ENCODE peak calls at places on chromosomes 1 and 21, in five cellular contexts. H, T, M, I and K are unnamed samples.

GRCh38 chr1:15341228-15341627 is 68.5 kb upstream of the EFHD2 start:
- DNase-seq in T (no peak), H (no peak), M (no peak), I (no peak), K (no peak)

GRCh38 chr21:43665879-43666278 is 6.5 kb downstream of the RRP1B start:
- DNase-seq in M (no peak), H (no peak), I (no peak), T (no peak), K (no peak)

GRCh38 chr1:93758842-93759515 is 77.3 kb upstream of the BCAR3 start:
- DNase-seq in T (no peak), I (no peak), M (no peak), H (peak), K (no peak)

GRCh38 chr1:31133368-31133767 is 67.9 kb upstream of the PUM1 start:
- DNase-seq in H (no peak), T (no peak), M (no peak), I (no peak), K (no peak)

GRCh38 chr1:66944330-66945274 is 19.8 kb downstream of the MIER1 start:
- DNase-seq in I (no peak), H (peak), M (peak), T (peak), K (no peak)

GRCh38 chr1:115838805-115839705 is 1.9 kb downstream of the NHLH2 start:
- DNase-seq in M (no peak), T (no peak), H (no peak), I (no peak), K (peak)

GRCh38 chr21:33682992-33683627 is 40.8 kb downstream of the ITSN1 start:
- DNase-seq in T (no peak), H (peak), I (no peak), M (no peak), K (no peak)

GRCh38 chr21:32412162-32412997 is at the start of gene EVA1C:
- DNase-seq in H (no peak), T (peak), M (peak), I (no peak), K (no peak)

GRCh38 chr1:94350350-94350924 is 67.8 kb upstream of the ABCD3 start:
- DNase-seq in T (no peak), H (peak), M (no peak), I (no peak), K (no peak)

GRCh38 chr1:14435368-14436023 is 163.0 kb upstream of the KAZN start:
- DNase-seq in H (no peak), T (no peak), I (no peak), M (no peak), K (no peak)

GRCh38 chr1:52237430-52237829 is 95.5 kb downstream of the ZFYVE9 start:
- DNase-seq in H (no peak), T (no peak), I (no peak), M (no peak), K (no peak)

GRCh38 chr1:93703649-93704048 is 22.0 kb upstream of the BCAR3 start:
- DNase-seq in H (peak), M (no peak), T (no peak), I (no peak), K (no peak)

GRCh38 chr1:217076902-217077301 is 353.7 kb upstream of the ESRRG start:
- DNase-seq in T (no peak), M (no peak), I (no peak), H (no peak), K (no peak)

GRCh38 chr1:93841771-93842170 is 37.2 kb downstream of the DNTTIP2 start:
- DNase-seq in T (no peak), I (no peak), M (no peak), H (no peak), K (no peak)

GRCh38 chr1:212699839-212700596 is at the start of gene BATF3:
- DNase-seq in T (peak), I (no peak), H (no peak), M (peak), K (no peak)

GRCh38 chr1:64171797-64172281 is 31.6 kb upstream of the UBE2U start:
- DNase-seq in M (no peak), T (no peak), H (no peak), I (no peak), K (no peak)

GRCh38 chr1:109823543-109824348 is 60.0 kb upstream of the EPS8L3 start:
- DNase-seq in M (peak), H (peak), I (no peak), T (no peak), K (no peak)

GRCh38 chr1:17684810-17685209 is 70.3 kb upstream of the ACTL8 start:
- DNase-seq in I (no peak), H (no peak), T (no peak), M (no peak), K (no peak)

GRCh38 chr1:2443285-2444137 is 31.1 kb upstream of the PEX10 start:
- DNase-seq in T (no peak), M (no peak), H (no peak), I (no peak), K (no peak)

GRCh38 chr1:198018529-198018928 is 101.4 kb downstream of the LHX9 start:
- DNase-seq in M (no peak), H (no peak), I (no peak), T (no peak), K (no peak)

GRCh38 chr1:43704838-43705237 is 2.5 kb upstream of the ST3GAL3 start:
- DNase-seq in H (no peak), M (no peak), T (no peak), I (no peak), K (no peak)

GRCh38 chr1:228172591-228173527 is 7.3 kb downstream of the IBA57 start:
- DNase-seq in M (peak), T (no peak), H (no peak), I (no peak), K (no peak)

GRCh38 chr1:27144349-27144748 is 10.6 kb downstream of the SLC9A1 start:
- DNase-seq in H (no peak), I (no peak), M (no peak), T (no peak), K (no peak)

GRCh38 chr1:198970919-198971318 is 332.1 kb downstream of the PTPRC start:
- DNase-seq in M (no peak), I (no peak), H (peak), T (no peak), K (no peak)

GRCh38 chr1:30908886-30909777 is 574 bp upstream of the SDC3 start:
- DNase-seq in T (no peak), H (no peak), I (no peak), M (peak), K (no peak)

GRCh38 chr1:155050560-155051341 is at the start of gene ADAM15:
- DNase-seq in I (no peak), H (peak), M (peak), T (peak), K (peak)

GRCh38 chr1:228293816-228294500 is 86.1 kb downstream of the OBSCN start:
- DNase-seq in H (no peak), I (no peak), M (no peak), T (no peak), K (no peak)

GRCh38 chr1:36557041-36558000 is 74.6 kb upstream of the CSF3R start:
- DNase-seq in T (no peak), H (no peak), M (no peak), I (no peak), K (no peak)

GRCh38 chr1:74467786-74468377 is 44.5 kb downstream of the LRRC53 start:
- DNase-seq in H (no peak), I (no peak), T (no peak), M (no peak), K (no peak)

GRCh38 chr1:9910080-9910424 is at the start of gene CTNNBIP1:
- DNase-seq in H (no peak), M (no peak), I (no peak), T (no peak), K (peak)

GRCh38 chr1:59262631-59263030 is 34.3 kb upstream of the FGGY start:
- DNase-seq in M (no peak), I (no peak), H (no peak), T (no peak), K (no peak)

GRCh38 chr1:101261629-101262028 is 24.8 kb downstream of the S1PR1 start:
- DNase-seq in I (no peak), H (no peak), M (no peak), T (no peak), K (no peak)

GRCh38 chr1:88979054-88979748 is 13.2 kb downstream of the KYAT3 start:
- DNase-seq in M (no peak), I (no peak), H (no peak), T (no peak), K (no peak)

GRCh38 chr1:229617351-229618100 is 8.4 kb downstream of the TAF5L start:
- DNase-seq in H (no peak), M (no peak), T (no peak), I (no peak), K (no peak)

GRCh38 chr1:48661726-48662483 is 114.8 kb downstream of the BEND5 start:
- DNase-seq in I (no peak), T (no peak), M (no peak), H (no peak), K (no peak)

DNA sequence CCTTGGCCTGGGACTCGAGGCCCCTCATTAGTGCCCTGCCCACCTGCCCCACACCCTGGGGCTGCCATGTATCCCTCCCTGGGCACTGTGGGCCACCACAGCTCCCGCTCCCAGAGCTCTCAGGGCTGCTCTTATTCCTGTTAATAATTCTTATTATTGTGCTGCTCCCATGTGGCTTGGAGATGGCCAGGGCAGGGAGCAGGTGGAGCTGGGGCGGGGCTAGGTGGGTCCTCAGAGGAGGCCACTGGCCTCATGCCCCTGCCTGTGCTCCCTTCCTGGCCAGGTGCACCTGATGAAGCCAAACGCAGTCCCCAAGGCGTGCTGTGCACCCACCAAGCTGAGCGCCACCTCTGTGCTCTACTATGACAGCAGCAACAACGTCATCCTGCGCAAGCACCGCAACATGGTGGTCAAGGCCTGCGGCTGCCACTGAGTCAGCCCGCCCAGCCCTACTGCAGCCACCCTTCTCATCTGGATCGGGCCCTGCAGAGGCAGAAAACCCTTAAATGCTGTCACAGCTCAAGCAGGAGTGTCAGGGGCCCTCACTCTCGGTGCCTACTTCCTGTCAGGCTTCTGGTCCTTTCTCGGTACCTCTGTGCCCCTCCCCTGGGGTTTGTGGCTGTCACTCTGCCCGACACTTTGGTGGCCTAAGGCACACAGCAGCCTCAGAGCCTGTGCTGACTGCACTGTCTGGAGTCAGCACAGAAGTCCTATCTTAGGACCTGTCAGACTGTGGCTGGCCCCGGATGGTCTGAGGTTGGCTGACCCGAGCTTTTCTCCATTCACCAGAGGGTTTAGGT is 34.1 kb downstream of the BMP8A start:
- DNase-seq in H (no peak), I (peak), M (no peak), T (no peak), K (peak)
- TF ChIP-seq POLR2A in H (no peak), I (no peak), M (no peak), T (no peak), K (no peak)

DNA sequence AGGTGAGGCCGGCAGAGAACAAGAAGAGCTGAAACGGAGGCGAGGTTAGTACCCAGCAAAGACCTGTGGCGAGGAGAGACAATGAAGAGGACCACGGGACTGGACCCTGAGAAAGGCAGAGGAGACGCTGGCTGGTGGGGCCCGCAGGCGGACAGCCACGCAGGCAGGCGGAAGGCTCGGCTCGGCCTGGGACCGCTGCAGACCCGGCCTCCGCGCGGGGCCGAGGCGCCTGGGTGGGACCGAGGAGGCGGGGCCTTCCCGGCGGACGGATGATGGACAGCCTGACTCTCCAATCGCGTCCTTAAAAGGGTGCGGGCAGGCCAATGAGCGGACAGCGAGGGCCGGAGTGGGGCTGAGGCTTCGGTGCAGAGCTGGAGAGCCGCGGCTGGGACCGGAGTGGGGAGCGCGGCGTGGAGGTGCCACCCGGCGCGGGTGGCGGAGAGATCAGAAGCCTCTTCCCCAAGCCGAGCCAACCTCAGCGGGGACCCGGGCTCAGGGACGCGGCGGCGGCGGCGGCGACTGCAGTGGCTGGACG is at the start of gene MPZL1:
- DNase-seq in M (peak), T (peak), I (peak), H (peak), K (peak)
- TF ChIP-seq POLR2A in M (peak), T (peak), I (peak), H (peak), K (no peak)

GRCh38 chr21:46228345-46229051 is at the start of gene LSS:
- DNase-seq in M (peak), T (peak), I (peak), H (peak), K (peak)
- TF ChIP-seq POLR2A in M (no peak), T (peak), I (peak), H (peak), K (no peak)

GRCh38 chr1:6392880-6393399 is 627 bp downstream of the ACOT7 start:
- DNase-seq in H (no peak), M (no peak), T (no peak), I (no peak), K (peak)
- TF ChIP-seq POLR2A in H (no peak), M (no peak), T (no peak), I (no peak), K (peak)

GRCh38 chr1:230977781-230978490 is 725 bp downstream of the TTC13 start:
- DNase-seq in I (no peak), T (no peak), H (peak), M (no peak), K (peak)

GRCh38 chr1:230979952-230980351 is 1.1 kb downstream of the ARV1 start:
- DNase-seq in M (no peak), T (no peak), I (no peak), H (no peak), K (no peak)

GRCh38 chr1:230976825-230977747 is 1.6 kb downstream of the TTC13 start:
- DNase-seq in I (no peak), T (no peak), H (no peak), M (no peak), K (no peak)

GRCh38 chr1:230979389-230979716 is 459 bp downstream of the ARV1 start:
- DNase-seq in H (no peak), I (no peak), M (no peak), T (no peak), K (no peak)

DNA sequence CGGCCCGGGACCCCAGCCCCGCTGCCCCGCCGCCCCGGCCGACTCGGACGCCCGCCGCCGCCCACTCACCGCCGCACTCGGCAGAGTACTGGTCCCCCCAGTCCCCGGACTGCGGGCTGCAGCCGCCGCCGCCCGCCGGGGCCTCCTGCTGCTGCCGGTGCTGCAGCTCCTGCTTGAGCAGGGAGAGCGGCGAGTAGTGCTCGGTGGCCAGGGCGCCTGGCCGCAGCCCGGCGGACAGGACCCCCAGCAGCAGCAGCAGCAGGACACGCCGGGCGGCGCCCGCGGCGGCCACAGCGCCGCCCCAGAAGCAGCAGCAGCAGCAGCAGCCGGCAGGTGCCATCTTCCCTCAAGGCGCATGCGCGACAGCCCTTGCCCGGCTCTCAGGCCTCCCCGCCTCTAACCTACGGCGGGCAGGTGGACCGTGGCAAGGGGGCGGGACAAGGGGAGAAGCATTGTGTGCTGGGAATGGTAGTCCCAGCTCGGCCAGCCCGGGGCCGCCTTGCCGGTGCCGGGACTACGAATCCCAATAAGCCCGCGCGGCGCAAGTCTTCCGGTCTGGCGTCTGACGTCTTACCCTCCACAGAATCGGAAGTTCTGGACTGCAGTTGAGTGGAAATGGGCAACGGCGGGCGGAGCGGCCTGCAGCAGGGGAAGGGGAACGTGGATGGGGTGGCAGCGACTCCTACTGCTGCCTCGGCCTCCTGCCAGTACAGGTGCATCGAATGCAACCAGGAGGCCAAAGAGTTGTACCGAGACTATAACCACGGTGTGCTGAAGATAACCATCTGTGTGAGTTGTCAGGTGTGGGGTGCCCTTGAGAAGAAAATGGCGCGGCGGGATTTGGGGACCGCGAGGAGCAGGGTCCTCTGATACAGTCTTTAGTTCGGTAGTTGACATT is at the start of the genes ARV1 and TTC13:
- DNase-seq in I (peak), H (peak), T (peak), M (peak), K (peak)
- TF ChIP-seq POLR2A in I (peak), H (peak), T (peak), M (peak), K (peak)

GRCh38 chr1:114502080-114502479 is 8.9 kb downstream of the TRIM33 start:
- DNase-seq in I (no peak), M (no peak), T (no peak), H (no peak), K (no peak)

GRCh38 chr1:114509596-114510234 is 1.3 kb downstream of the TRIM33 start:
- DNase-seq in H (no peak), M (no peak), T (no peak), I (no peak), K (no peak)

GRCh38 chr1:114508386-114508898 is 2.6 kb downstream of the TRIM33 start:
- DNase-seq in H (no peak), T (no peak), I (no peak), M (no peak), K (no peak)

GRCh38 chr1:114505148-114505561 is 5.8 kb downstream of the TRIM33 start:
- DNase-seq in I (no peak), M (no peak), H (no peak), T (no peak), K (no peak)

GRCh38 chr1:114504023-114504422 is 7.0 kb downstream of the TRIM33 start:
- DNase-seq in H (no peak), M (no peak), T (no peak), I (no peak), K (no peak)
- TF ChIP-seq POLR2A in H (no peak), M (no peak), T (no peak), I (no peak), K (no peak)

GRCh38 chr21:41367598-41368360 is 6.0 kb downstream of the MX2 start:
- DNase-seq in I (peak), T (no peak), M (peak), H (no peak), K (peak)
- TF ChIP-seq POLR2A in I (no peak), T (no peak), M (no peak), H (no peak), K (no peak)

DNA sequence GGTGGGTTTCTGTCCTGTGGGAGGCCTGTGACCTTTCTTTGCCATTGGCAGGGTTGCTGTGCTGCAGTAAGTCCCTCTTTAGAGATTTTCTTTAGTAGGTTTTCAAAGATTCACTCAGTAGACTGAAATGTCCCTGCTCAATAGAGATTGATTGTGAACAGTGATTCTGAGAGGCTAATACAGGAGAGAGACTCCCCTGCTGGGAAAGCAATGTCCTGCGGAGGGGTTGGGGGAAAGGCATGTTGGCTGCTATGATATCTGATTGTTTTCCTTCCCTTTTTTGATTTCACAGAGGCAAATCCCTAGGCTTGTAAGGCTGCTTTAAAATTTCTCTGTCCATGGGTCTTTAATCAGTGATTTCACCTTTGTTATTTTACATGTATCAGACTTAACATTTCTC is 589.9 kb downstream of the ADGRL2 start:
- DNase-seq in M (no peak), T (no peak), H (no peak), I (no peak), K (no peak)
- TF ChIP-seq POLR2A in M (no peak), T (no peak), H (no peak), I (no peak), K (no peak)